ENCODE peak calls at places on chromosomes 2 and 18, in four cellular contexts. P is naive thymus-derived CD4-positive, alpha-beta T cell; D is AG04450; U is lower lobe of right lung. L is an unnamed sample.
A peak's percentile ranks its signal among the peaks of the same experiment; 100 is the strongest.

GRCh38 chr2:67400560-67401464 is 3.7 kb downstream of the ETAA1 start:
- DNase-seq in P (no peak), D (no peak), U (no peak), L (no peak)

GRCh38 chr2:46177461-46178089 is 119.6 kb upstream of the EPAS1 start:
- DNase-seq in P (no peak), D (no peak), U (no peak), L (no peak)

GRCh38 chr2:24970483-24971299 is 1.1 kb downstream of the DNAJC27 start:
- DNase-seq in P (no peak), D (no peak), U (no peak), L (peak; percentile 6)

GRCh38 chr2:149076863-149077412 is 38.4 kb downstream of the LYPD6B start:
- DNase-seq in P (no peak), D (no peak), U (no peak), L (no peak)

GRCh38 chr18:46338213-46338612 is 234.0 kb downstream of the HAUS1 start:
- DNase-seq in P (no peak), D (no peak), U (no peak), L (no peak)

GRCh38 chr2:61604433-61604832 is 66.3 kb upstream of the XPO1 start:
- DNase-seq in P (no peak), D (no peak), U (no peak), L (no peak)

GRCh38 chr2:159695798-159696448 is 16.4 kb upstream of the MARCHF7 start:
- DNase-seq in P (no peak), D (no peak), U (no peak), L (no peak)

GRCh38 chr2:19990416-19990728 is 467 bp upstream of the WDR35 start:
- DNase-seq in P (no peak), D (no peak), U (no peak), L (no peak)

GRCh38 chr2:4635289-4635688 is 931.9 kb downstream of the DCDC2C start:
- DNase-seq in P (no peak), D (no peak), U (no peak), L (no peak)

GRCh38 chr2:28637648-28638047 is 114.0 kb upstream of the PPP1CB start:
- DNase-seq in P (no peak), D (no peak), U (no peak), L (no peak)

GRCh38 chr2:217065695-217066405 is 206.0 kb upstream of the TNP1 start:
- DNase-seq in P (no peak), D (peak; percentile 97), U (no peak), L (no peak)

GRCh38 chr2:20235655-20236302 is 10.8 kb upstream of the SDC1 start:
- DNase-seq in P (no peak), D (no peak), U (no peak), L (no peak)

GRCh38 chr2:105839793-105840192 is 95.1 kb downstream of the NCK2 start:
- DNase-seq in P (no peak), D (no peak), U (no peak), L (no peak)
- H3K9me3 ChIP-seq in P (no peaks in the 10 kb centered on the region), D (peaks cover 6% of the 10 kb centered on the region), U (peaks cover 13% of the 10 kb centered on the region), L (peaks cover 11% of the 10 kb centered on the region)

DNA sequence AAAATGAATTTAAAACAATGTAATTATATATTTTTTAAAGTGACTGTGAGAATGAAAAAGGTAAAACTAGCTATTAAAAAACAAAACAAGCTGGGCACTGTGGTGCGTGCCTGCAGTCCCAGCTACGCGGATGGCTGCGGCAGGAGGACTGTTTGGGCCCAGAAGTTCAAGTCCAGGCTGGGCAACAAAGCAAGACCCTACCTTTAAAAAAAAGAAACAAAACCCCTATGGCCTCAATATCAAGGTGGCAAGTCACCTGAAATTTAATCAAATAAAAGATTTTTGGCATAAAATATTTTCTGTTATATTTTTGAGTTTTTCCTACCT is 46.9 kb upstream of the STRN start:
- DNase-seq in P (no peak), D (no peak), U (no peak), L (no peak)
- H3K4me3 ChIP-seq in P (no peak overlapping the region), D (no peak overlapping the region), U (no peak overlapping the region), L (no peak overlapping the region)

GRCh38 chr2:157806426-157806825 is 69.7 kb downstream of the ACVR1 start:
- DNase-seq in P (no peak), D (no peak), U (no peak), L (no peak)
- H3K27ac ChIP-seq in P (no peak overlapping the region), D (no peak overlapping the region), U (no peak overlapping the region), L (no peak overlapping the region)

DNA sequence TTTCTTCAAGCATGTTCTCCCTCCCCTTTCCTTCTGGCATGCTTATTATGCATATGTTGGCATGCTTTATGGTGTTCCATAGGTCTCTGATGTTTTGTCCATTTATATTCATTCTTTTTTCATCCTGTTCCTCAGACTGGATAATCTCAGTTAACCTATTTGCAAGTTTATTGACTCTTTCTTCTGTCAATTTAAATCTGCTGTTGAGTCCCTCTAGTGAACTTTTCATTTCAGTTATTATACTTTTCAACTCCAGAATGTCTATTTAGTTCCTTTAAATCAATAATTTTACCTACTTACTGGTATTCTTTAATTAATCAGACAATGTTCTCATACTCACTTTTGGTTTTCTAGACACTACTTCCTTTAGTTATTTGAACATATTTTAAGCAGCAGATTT is 101.2 kb downstream of the GALNT14 start:
- DNase-seq in P (no peak), D (no peak), U (no peak), L (no peak)
- H3K9me3 ChIP-seq in P (peaks cover 7% of the 10 kb centered on the region), D (no peaks in the 10 kb centered on the region), U (peaks cover 18% of the 10 kb centered on the region), L (peaks cover 6% of the 10 kb centered on the region)

DNA sequence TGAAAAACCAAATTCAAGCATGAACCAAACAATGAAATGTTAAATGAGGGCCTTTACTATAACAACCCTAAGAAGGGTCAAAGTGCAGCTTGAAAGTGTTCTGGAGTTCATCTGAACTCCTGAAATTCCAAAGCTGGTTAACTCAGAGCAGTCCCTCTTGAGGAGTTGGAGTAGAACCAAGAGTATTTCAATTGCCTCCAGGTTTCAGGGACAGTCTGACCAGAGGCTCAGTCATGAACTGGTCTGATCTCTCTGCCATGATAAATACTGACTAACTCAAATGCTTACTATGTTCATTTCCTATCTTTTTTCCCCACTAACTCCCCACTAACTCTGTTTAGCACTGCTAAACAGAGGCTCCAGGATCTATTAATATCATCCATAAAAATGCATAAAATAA is 2.7 kb downstream of the STARD7 start:
- DNase-seq in P (no peak), D (no peak), U (no peak), L (no peak)
- H3K4me3 ChIP-seq in P (no peak overlapping the region), D (peak overlapping the region; percentile 29), U (peak overlapping the region; percentile 33), L (peak overlapping the region; percentile 23)

DNA sequence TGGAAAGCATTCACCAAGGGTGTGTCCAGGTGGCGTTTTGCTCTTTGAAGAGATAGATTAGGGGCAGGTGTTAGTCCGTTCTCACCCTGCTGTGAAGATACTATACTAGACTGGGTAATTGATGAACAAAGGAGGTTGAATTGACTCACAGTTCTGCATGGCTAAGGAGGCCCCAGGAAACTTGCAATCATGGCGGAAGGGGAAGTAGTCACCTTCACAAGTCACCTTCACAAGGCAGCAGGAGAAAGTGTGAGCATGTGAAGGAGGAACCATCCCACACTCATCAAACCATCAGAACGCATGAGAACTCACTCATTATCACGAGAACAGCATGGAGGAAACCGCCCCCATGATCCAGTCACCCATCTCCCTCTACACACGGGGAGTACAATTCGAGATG is 135.7 kb upstream of the NFATC1 start:
- DNase-seq in P (no peak), D (no peak), U (no peak), L (no peak)
- H3K27ac ChIP-seq in P (no peak overlapping the region), D (no peak overlapping the region), U (no peak overlapping the region), L (peak overlapping the region; percentile 15)